ENCODE peak calls at places on chromosomes 2 and 18, in five cellular contexts. H, L, O, X and T are unnamed samples.

GRCh38 chr2:181678033-181678586 is 2.2 kb downstream of the NEUROD1 start:
- DNase-seq in H (no peak), L (peak), O (peak), X (peak), T (no peak)

GRCh38 chr2:23824777-23825212 is 102.1 kb downstream of the ATAD2B start:
- DNase-seq in H (peak), L (peak), O (peak), X (no peak), T (peak)

GRCh38 chr2:98234763-98235162 is 111.5 kb upstream of the CNGA3 start:
- DNase-seq in H (no peak), L (peak), O (no peak), X (no peak), T (no peak)

GRCh38 chr2:138115664-138116063 is 151.4 kb downstream of the HNMT start:
- DNase-seq in H (no peak), L (no peak), O (no peak), X (no peak), T (no peak)

GRCh38 chr2:181117176-181117925 is 136.9 kb downstream of the UBE2E3 start:
- DNase-seq in H (no peak), L (peak), O (no peak), X (no peak), T (peak)

GRCh38 chr2:111239581-111240249 is 119.0 kb downstream of the BCL2L11 start:
- DNase-seq in H (no peak), L (no peak), O (no peak), X (no peak), T (no peak)

GRCh38 chr2:8573234-8573941 is 108.5 kb upstream of the ID2 start:
- DNase-seq in H (peak), L (peak), O (no peak), X (no peak), T (peak)

GRCh38 chr2:10541081-10541480 is 93.0 kb upstream of the ODC1 start:
- DNase-seq in H (no peak), L (no peak), O (no peak), X (no peak), T (no peak)

GRCh38 chr18:26746284-26747130 is 119.0 kb downstream of the AQP4 start:
- DNase-seq in H (no peak), L (no peak), O (peak), X (no peak), T (no peak)

GRCh38 chr2:168172071-168172470 is 75.3 kb downstream of the STK39 start:
- DNase-seq in H (no peak), L (no peak), O (no peak), X (no peak), T (no peak)

GRCh38 chr18:55688066-55688465 is 100.1 kb upstream of the TCF4 start:
- DNase-seq in H (no peak), L (peak), O (no peak), X (no peak), T (peak)

GRCh38 chr2:232779935-232780334 is 3.6 kb upstream of the KCNJ13 start:
- DNase-seq in H (peak), L (no peak), O (no peak), X (no peak), T (no peak)

GRCh38 chr2:43164686-43165085 is 61.7 kb downstream of the ZFP36L2 start:
- DNase-seq in H (no peak), L (no peak), O (no peak), X (no peak), T (no peak)

GRCh38 chr2:224410946-224411561 is 9.1 kb upstream of the FAM124B start:
- DNase-seq in H (no peak), L (no peak), O (no peak), X (no peak), T (no peak)

GRCh38 chr2:33205693-33206434 is 259.1 kb downstream of the LTBP1 start:
- DNase-seq in H (no peak), L (no peak), O (no peak), X (no peak), T (no peak)

GRCh38 chr2:46821600-46821999 is 94.0 kb downstream of the MCFD2 start:
- DNase-seq in H (no peak), L (no peak), O (no peak), X (no peak), T (no peak)

GRCh38 chr2:11998626-11999378 is 252.4 kb downstream of the LPIN1 start:
- DNase-seq in H (no peak), L (no peak), O (no peak), X (no peak), T (no peak)